ENCODE peak calls at places on chromosomes 13 and 19, in ten cellular contexts. One of them, this sample, is unnamed.

GRCh38 chr13:85935868-85936467 is 136.7 kb upstream of the SLITRK6 start:
- DNase-seq in stomach: no peak
- DNase-seq in esophagus squamous epithelium: no peak
- DNase-seq in keratinocyte: no peak
- DNase-seq in brain microvascular endothelial cell: no peak
- DNase-seq in IMR-90: no peak
- DNase-seq in heart right ventricle: no peak
- DNase-seq in tibial nerve: no peak
- DNase-seq in CD8-positive, alpha-beta memory T cell: no peak
- DNase-seq in astrocyte: no peak
- DNase-seq in this sample: no peak

GRCh38 chr19:48398329-48399235 is 5.1 kb downstream of the GRIN2D start:
- DNase-seq in stomach: peak; percentile 78
- DNase-seq in esophagus squamous epithelium: no peak
- DNase-seq in keratinocyte: peak; percentile 49
- DNase-seq in brain microvascular endothelial cell: peak; percentile 63
- DNase-seq in IMR-90: peak; percentile 41
- DNase-seq in heart right ventricle: peak; percentile 52
- DNase-seq in tibial nerve: peak; percentile 47
- DNase-seq in CD8-positive, alpha-beta memory T cell: peak; percentile 83
- DNase-seq in astrocyte: peak; percentile 64
- DNase-seq in this sample: no peak

GRCh38 chr13:57631607-57632275 is at the start of gene PCDH17:
- DNase-seq in stomach: peak; percentile 34
- DNase-seq in esophagus squamous epithelium: no peak
- DNase-seq in keratinocyte: no peak
- DNase-seq in brain microvascular endothelial cell: peak; percentile 25
- DNase-seq in IMR-90: no peak
- DNase-seq in heart right ventricle: peak; percentile 73
- DNase-seq in tibial nerve: no peak
- DNase-seq in CD8-positive, alpha-beta memory T cell: peak; percentile 17
- DNase-seq in astrocyte: peak; percentile 62
- DNase-seq in this sample: no peak

GRCh38 chr13:101572456-101572855 is 120.0 kb downstream of the ITGBL1 start:
- DNase-seq in stomach: no peak
- DNase-seq in esophagus squamous epithelium: no peak
- DNase-seq in keratinocyte: no peak
- DNase-seq in brain microvascular endothelial cell: peak; percentile 21
- DNase-seq in IMR-90: peak; percentile 19
- DNase-seq in heart right ventricle: no peak
- DNase-seq in tibial nerve: no peak
- DNase-seq in CD8-positive, alpha-beta memory T cell: no peak
- DNase-seq in astrocyte: no peak
- DNase-seq in this sample: no peak

GRCh38 chr19:36916991-36917390 is 859 bp downstream of the ZNF568 start:
- DNase-seq in stomach: no peak
- DNase-seq in esophagus squamous epithelium: no peak
- DNase-seq in keratinocyte: no peak
- DNase-seq in brain microvascular endothelial cell: peak; percentile 25
- DNase-seq in IMR-90: peak; percentile 33
- DNase-seq in heart right ventricle: no peak
- DNase-seq in tibial nerve: no peak
- DNase-seq in CD8-positive, alpha-beta memory T cell: no peak
- DNase-seq in astrocyte: peak; percentile 47
- DNase-seq in this sample: peak; percentile 1

GRCh38 chr13:48819889-48820288 is 155.8 kb upstream of the FNDC3A start:
- DNase-seq in stomach: no peak
- DNase-seq in esophagus squamous epithelium: no peak
- DNase-seq in keratinocyte: no peak
- DNase-seq in brain microvascular endothelial cell: no peak
- DNase-seq in IMR-90: no peak
- DNase-seq in heart right ventricle: no peak
- DNase-seq in tibial nerve: no peak
- DNase-seq in CD8-positive, alpha-beta memory T cell: no peak
- DNase-seq in astrocyte: no peak
- DNase-seq in this sample: no peak

GRCh38 chr19:35736913-35737886 is 5.1 kb downstream of the IGFLR1 start:
- DNase-seq in stomach: no peak
- DNase-seq in esophagus squamous epithelium: no peak
- DNase-seq in keratinocyte: no peak
- DNase-seq in brain microvascular endothelial cell: no peak
- DNase-seq in IMR-90: no peak
- DNase-seq in heart right ventricle: no peak
- DNase-seq in tibial nerve: no peak
- DNase-seq in CD8-positive, alpha-beta memory T cell: peak; percentile 25
- DNase-seq in astrocyte: no peak
- DNase-seq in this sample: no peak

GRCh38 chr19:16915135-16915534 is 26.3 kb downstream of the F2RL3 start:
- DNase-seq in stomach: no peak
- DNase-seq in esophagus squamous epithelium: no peak
- DNase-seq in keratinocyte: no peak
- DNase-seq in brain microvascular endothelial cell: no peak
- DNase-seq in IMR-90: no peak
- DNase-seq in heart right ventricle: no peak
- DNase-seq in tibial nerve: no peak
- DNase-seq in CD8-positive, alpha-beta memory T cell: no peak
- DNase-seq in astrocyte: no peak
- DNase-seq in this sample: no peak

GRCh38 chr13:79710376-79710775 is 229.4 kb downstream of the NDFIP2 start:
- DNase-seq in stomach: no peak
- DNase-seq in esophagus squamous epithelium: no peak
- DNase-seq in keratinocyte: no peak
- DNase-seq in brain microvascular endothelial cell: no peak
- DNase-seq in IMR-90: no peak
- DNase-seq in heart right ventricle: no peak
- DNase-seq in tibial nerve: no peak
- DNase-seq in CD8-positive, alpha-beta memory T cell: no peak
- DNase-seq in astrocyte: peak; percentile 38
- DNase-seq in this sample: peak; percentile 49

GRCh38 chr13:24529478-24529877 is 16.9 kb upstream of the PARP4 start:
- DNase-seq in stomach: no peak
- DNase-seq in esophagus squamous epithelium: no peak
- DNase-seq in keratinocyte: no peak
- DNase-seq in brain microvascular endothelial cell: no peak
- DNase-seq in IMR-90: no peak
- DNase-seq in heart right ventricle: no peak
- DNase-seq in tibial nerve: no peak
- DNase-seq in CD8-positive, alpha-beta memory T cell: no peak
- DNase-seq in astrocyte: no peak
- DNase-seq in this sample: no peak

GRCh38 chr19:15251749-15252397 is 19.6 kb upstream of the EPHX3 start:
- DNase-seq in stomach: peak; percentile 33
- DNase-seq in esophagus squamous epithelium: no peak
- DNase-seq in keratinocyte: no peak
- DNase-seq in brain microvascular endothelial cell: peak; percentile 92
- DNase-seq in IMR-90: peak; percentile 96
- DNase-seq in heart right ventricle: peak; percentile 86
- DNase-seq in tibial nerve: peak; percentile 56
- DNase-seq in CD8-positive, alpha-beta memory T cell: no peak
- DNase-seq in astrocyte: peak; percentile 90
- DNase-seq in this sample: peak; percentile 75

GRCh38 chr19:13931582-13932378 is 6.4 kb downstream of the PODNL1 start:
- DNase-seq in stomach: no peak
- DNase-seq in esophagus squamous epithelium: no peak
- DNase-seq in keratinocyte: no peak
- DNase-seq in brain microvascular endothelial cell: no peak
- DNase-seq in IMR-90: no peak
- DNase-seq in heart right ventricle: no peak
- DNase-seq in tibial nerve: no peak
- DNase-seq in CD8-positive, alpha-beta memory T cell: no peak
- DNase-seq in astrocyte: no peak
- DNase-seq in this sample: no peak

GRCh38 chr19:40154121-40154680 is 37.0 kb upstream of the MAP3K10 start:
- DNase-seq in stomach: no peak
- DNase-seq in esophagus squamous epithelium: no peak
- DNase-seq in keratinocyte: no peak
- DNase-seq in brain microvascular endothelial cell: no peak
- DNase-seq in IMR-90: no peak
- DNase-seq in heart right ventricle: no peak
- DNase-seq in tibial nerve: no peak
- DNase-seq in CD8-positive, alpha-beta memory T cell: no peak
- DNase-seq in astrocyte: no peak
- DNase-seq in this sample: no peak

GRCh38 chr13:21673592-21674270 is 2.9 kb downstream of the FGF9 start:
- DNase-seq in stomach: peak; percentile 58
- DNase-seq in esophagus squamous epithelium: no peak
- DNase-seq in keratinocyte: no peak
- DNase-seq in brain microvascular endothelial cell: no peak
- DNase-seq in IMR-90: peak; percentile 36
- DNase-seq in heart right ventricle: no peak
- DNase-seq in tibial nerve: no peak
- DNase-seq in CD8-positive, alpha-beta memory T cell: peak; percentile 64
- DNase-seq in astrocyte: no peak
- DNase-seq in this sample: no peak

GRCh38 chr19:30319876-30320275 is 52.3 kb upstream of the ZNF536 start:
- DNase-seq in stomach: no peak
- DNase-seq in esophagus squamous epithelium: no peak
- DNase-seq in keratinocyte: no peak
- DNase-seq in brain microvascular endothelial cell: no peak
- DNase-seq in IMR-90: no peak
- DNase-seq in heart right ventricle: no peak
- DNase-seq in tibial nerve: no peak
- DNase-seq in CD8-positive, alpha-beta memory T cell: no peak
- DNase-seq in astrocyte: no peak
- DNase-seq in this sample: no peak

GRCh38 chr19:35843676-35844481 is 8.4 kb downstream of the NPHS1 start:
- DNase-seq in stomach: peak; percentile 56
- DNase-seq in esophagus squamous epithelium: no peak
- DNase-seq in keratinocyte: no peak
- DNase-seq in brain microvascular endothelial cell: no peak
- DNase-seq in IMR-90: no peak
- DNase-seq in heart right ventricle: no peak
- DNase-seq in tibial nerve: no peak
- DNase-seq in CD8-positive, alpha-beta memory T cell: no peak
- DNase-seq in astrocyte: no peak
- DNase-seq in this sample: no peak

GRCh38 chr19:54129617-54129996 is 8.0 kb upstream of the CNOT3 start:
- DNase-seq in stomach: no peak
- DNase-seq in esophagus squamous epithelium: no peak
- DNase-seq in keratinocyte: no peak
- DNase-seq in brain microvascular endothelial cell: no peak
- DNase-seq in IMR-90: no peak
- DNase-seq in heart right ventricle: no peak
- DNase-seq in tibial nerve: no peak
- DNase-seq in CD8-positive, alpha-beta memory T cell: no peak
- DNase-seq in astrocyte: no peak
- DNase-seq in this sample: no peak
- H3K36me3 ChIP-seq in stomach: peaks cover 79% of the 10 kb centered on the region
- H3K36me3 ChIP-seq in esophagus squamous epithelium: peaks cover 86% of the 10 kb centered on the region
- H3K36me3 ChIP-seq in keratinocyte: peaks cover 26% of the 10 kb centered on the region
- H3K36me3 ChIP-seq in brain microvascular endothelial cell: peaks cover 29% of the 10 kb centered on the region
- H3K36me3 ChIP-seq in IMR-90: peaks cover 51% of the 10 kb centered on the region
- H3K36me3 ChIP-seq in heart right ventricle: peaks cover 4% of the 10 kb centered on the region
- H3K36me3 ChIP-seq in tibial nerve: peaks cover 88% of the 10 kb centered on the region
- H3K36me3 ChIP-seq in CD8-positive, alpha-beta memory T cell: peaks cover 8% of the 10 kb centered on the region
- H3K36me3 ChIP-seq in astrocyte: peaks cover 2% of the 10 kb centered on the region
- H3K36me3 ChIP-seq in this sample: peaks cover 27% of the 10 kb centered on the region

DNA sequence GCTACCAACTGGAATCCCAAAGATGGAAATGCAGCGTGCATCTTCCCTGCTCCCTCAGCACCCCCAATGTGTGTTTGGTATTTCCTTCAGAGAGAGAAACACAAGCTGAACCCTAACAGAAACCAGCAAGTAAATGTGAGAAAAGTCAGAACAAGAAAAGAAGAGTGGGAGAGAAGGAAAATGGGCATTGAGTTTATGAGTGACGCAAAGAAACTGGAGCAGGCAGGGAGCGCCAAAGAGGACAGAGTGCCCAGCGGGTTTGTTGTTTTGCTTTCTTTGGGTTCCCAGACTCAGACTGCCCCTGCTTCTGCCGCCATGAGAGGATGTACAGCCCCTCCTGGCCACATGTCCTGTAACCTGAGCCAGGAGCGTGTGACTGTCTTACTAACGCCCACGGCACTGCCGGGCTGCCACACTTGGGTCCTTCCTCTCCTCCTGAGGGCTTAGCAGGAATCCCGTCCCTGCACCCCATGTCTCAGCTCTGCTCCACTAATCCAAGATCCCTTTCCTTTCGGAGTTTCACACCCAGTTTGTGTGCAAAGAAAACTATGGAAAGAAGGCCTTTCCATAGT is 80.6 kb downstream of the GPR12 start:
- DNase-seq in stomach: no peak
- DNase-seq in esophagus squamous epithelium: no peak
- DNase-seq in keratinocyte: no peak
- DNase-seq in brain microvascular endothelial cell: peak; percentile 73
- DNase-seq in IMR-90: peak; percentile 54
- DNase-seq in heart right ventricle: no peak
- DNase-seq in tibial nerve: no peak
- DNase-seq in CD8-positive, alpha-beta memory T cell: no peak
- DNase-seq in astrocyte: peak; percentile 2
- DNase-seq in this sample: no peak
- H3K4me3 ChIP-seq in stomach: no peak overlapping the region
- H3K4me3 ChIP-seq in esophagus squamous epithelium: no peak overlapping the region
- H3K4me3 ChIP-seq in keratinocyte: no peak overlapping the region
- H3K4me3 ChIP-seq in brain microvascular endothelial cell: no peak overlapping the region
- H3K4me3 ChIP-seq in IMR-90: no peak overlapping the region
- H3K4me3 ChIP-seq in heart right ventricle: no peak overlapping the region
- H3K4me3 ChIP-seq in tibial nerve: no peak overlapping the region
- H3K4me3 ChIP-seq in CD8-positive, alpha-beta memory T cell: no peak overlapping the region
- H3K4me3 ChIP-seq in astrocyte: no peak overlapping the region
- H3K4me3 ChIP-seq in this sample: no peak overlapping the region

DNA sequence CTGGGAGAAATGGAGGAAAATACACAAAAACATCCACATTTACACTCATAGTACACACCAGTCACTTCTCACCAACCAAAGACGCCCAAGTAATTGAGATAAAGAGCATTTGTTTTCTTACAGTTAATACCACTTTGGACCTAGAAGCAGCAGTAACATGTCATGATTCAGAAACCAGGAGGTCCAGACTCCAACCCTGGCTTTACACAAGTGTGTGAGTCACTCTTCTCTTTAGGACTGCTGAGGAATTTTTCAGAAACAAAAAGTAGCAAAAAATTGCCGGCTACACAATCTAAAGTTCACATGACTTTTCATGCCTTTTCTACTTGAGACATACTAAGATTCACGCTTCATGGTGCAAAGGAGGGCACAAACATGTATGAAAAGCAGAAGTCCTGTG is 42.1 kb downstream of the TUBGCP3 start:
- DNase-seq in stomach: no peak
- DNase-seq in esophagus squamous epithelium: no peak
- DNase-seq in keratinocyte: no peak
- DNase-seq in brain microvascular endothelial cell: peak; percentile 79
- DNase-seq in IMR-90: peak; percentile 92
- DNase-seq in heart right ventricle: no peak
- DNase-seq in tibial nerve: no peak
- DNase-seq in CD8-positive, alpha-beta memory T cell: no peak
- DNase-seq in astrocyte: peak; percentile 88
- DNase-seq in this sample: peak; percentile 21
- H3K36me3 ChIP-seq in stomach: peaks cover 67% of the 10 kb centered on the region
- H3K36me3 ChIP-seq in esophagus squamous epithelium: peaks cover 77% of the 10 kb centered on the region
- H3K36me3 ChIP-seq in keratinocyte: peaks cover 18% of the 10 kb centered on the region
- H3K36me3 ChIP-seq in brain microvascular endothelial cell: peaks cover 13% of the 10 kb centered on the region
- H3K36me3 ChIP-seq in IMR-90: peaks cover 16% of the 10 kb centered on the region
- H3K36me3 ChIP-seq in heart right ventricle: no peaks in the 10 kb centered on the region
- H3K36me3 ChIP-seq in tibial nerve: peaks cover 74% of the 10 kb centered on the region
- H3K36me3 ChIP-seq in CD8-positive, alpha-beta memory T cell: peaks cover 11% of the 10 kb centered on the region
- H3K36me3 ChIP-seq in astrocyte: peaks cover 8% of the 10 kb centered on the region
- H3K36me3 ChIP-seq in this sample: peaks cover 9% of the 10 kb centered on the region

DNA sequence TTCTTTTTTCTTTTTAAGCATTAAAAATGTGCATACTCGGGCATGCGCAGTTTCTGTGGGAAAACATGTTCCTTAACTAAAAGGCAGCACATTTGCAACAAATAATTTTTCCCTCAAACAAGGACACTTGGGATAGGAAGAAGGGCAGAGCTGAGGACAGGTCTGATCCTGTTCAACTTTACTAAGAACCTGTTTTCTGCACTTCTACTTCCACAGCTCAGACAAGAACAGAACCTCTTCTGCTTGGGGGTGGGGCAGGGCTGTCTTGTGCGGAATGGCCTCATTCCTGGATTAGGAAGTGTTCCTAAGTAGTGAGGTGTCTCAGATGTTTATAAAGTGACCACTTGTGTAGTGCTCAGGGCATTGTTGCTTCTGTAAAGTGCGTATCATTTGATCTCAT is 18.3 kb downstream of the SAFB start:
- DNase-seq in stomach: no peak
- DNase-seq in esophagus squamous epithelium: no peak
- DNase-seq in keratinocyte: peak; percentile 21
- DNase-seq in brain microvascular endothelial cell: no peak
- DNase-seq in IMR-90: no peak
- DNase-seq in heart right ventricle: no peak
- DNase-seq in tibial nerve: no peak
- DNase-seq in CD8-positive, alpha-beta memory T cell: no peak
- DNase-seq in astrocyte: no peak
- DNase-seq in this sample: no peak
- H3K4me3 ChIP-seq in stomach: no peak overlapping the region
- H3K4me3 ChIP-seq in esophagus squamous epithelium: no peak overlapping the region
- H3K4me3 ChIP-seq in keratinocyte: no peak overlapping the region
- H3K4me3 ChIP-seq in brain microvascular endothelial cell: no peak overlapping the region
- H3K4me3 ChIP-seq in IMR-90: no peak overlapping the region
- H3K4me3 ChIP-seq in heart right ventricle: no peak overlapping the region
- H3K4me3 ChIP-seq in tibial nerve: no peak overlapping the region
- H3K4me3 ChIP-seq in CD8-positive, alpha-beta memory T cell: no peak overlapping the region
- H3K4me3 ChIP-seq in astrocyte: no peak overlapping the region
- H3K4me3 ChIP-seq in this sample: no peak overlapping the region